ENCODE peak calls at places on chromosomes 11 and 22, in five cellular contexts. One of them, this sample, is unnamed.

GRCh38 chr22:46084943-46085830 is 65.1 kb upstream of the PPARA start:
- DNase-seq in amniotic stem cell: no peak
- DNase-seq in HS-27A: peak
- DNase-seq in stimulated activated CD4-positive, alpha-beta T cell treated with anti-CD3 and anti-CD28 coated beads, Interleukin-1b, Interleukin-23, amount 100 ng/mL, for 24 hours: no peak
- DNase-seq in keratinocyte: no peak
- DNase-seq in this sample: peak

GRCh38 chr11:28463826-28464225 is 355.6 kb downstream of the METTL15 start:
- DNase-seq in stimulated activated CD4-positive, alpha-beta T cell treated with anti-CD3 and anti-CD28 coated beads, Interleukin-1b, Interleukin-23, amount 100 ng/mL, for 24 hours: no peak
- DNase-seq in amniotic stem cell: no peak
- DNase-seq in keratinocyte: no peak
- DNase-seq in HS-27A: no peak
- DNase-seq in this sample: no peak

GRCh38 chr22:36101756-36102155 is 58.8 kb downstream of the APOL3 start:
- DNase-seq in HS-27A: no peak
- DNase-seq in keratinocyte: no peak
- DNase-seq in stimulated activated CD4-positive, alpha-beta T cell treated with anti-CD3 and anti-CD28 coated beads, Interleukin-1b, Interleukin-23, amount 100 ng/mL, for 24 hours: no peak
- DNase-seq in amniotic stem cell: no peak
- DNase-seq in this sample: no peak

GRCh38 chr22:42336527-42337227 is 66.2 kb upstream of the TCF20 start:
- DNase-seq in HS-27A: no peak
- DNase-seq in keratinocyte: no peak
- DNase-seq in amniotic stem cell: no peak
- DNase-seq in stimulated activated CD4-positive, alpha-beta T cell treated with anti-CD3 and anti-CD28 coated beads, Interleukin-1b, Interleukin-23, amount 100 ng/mL, for 24 hours: no peak
- DNase-seq in this sample: no peak

GRCh38 chr22:45818130-45819085 is 146.8 kb downstream of the ATXN10 start:
- DNase-seq in keratinocyte: no peak
- DNase-seq in HS-27A: no peak
- DNase-seq in amniotic stem cell: no peak
- DNase-seq in stimulated activated CD4-positive, alpha-beta T cell treated with anti-CD3 and anti-CD28 coated beads, Interleukin-1b, Interleukin-23, amount 100 ng/mL, for 24 hours: no peak
- DNase-seq in this sample: peak

GRCh38 chr11:107666911-107667568 is 44.8 kb downstream of the SLN start:
- DNase-seq in stimulated activated CD4-positive, alpha-beta T cell treated with anti-CD3 and anti-CD28 coated beads, Interleukin-1b, Interleukin-23, amount 100 ng/mL, for 24 hours: no peak
- DNase-seq in HS-27A: no peak
- DNase-seq in amniotic stem cell: no peak
- DNase-seq in keratinocyte: no peak
- DNase-seq in this sample: no peak

GRCh38 chr11:102280237-102280833 is 36.9 kb upstream of the BIRC3 start:
- DNase-seq in HS-27A: no peak
- DNase-seq in keratinocyte: no peak
- DNase-seq in amniotic stem cell: no peak
- DNase-seq in stimulated activated CD4-positive, alpha-beta T cell treated with anti-CD3 and anti-CD28 coated beads, Interleukin-1b, Interleukin-23, amount 100 ng/mL, for 24 hours: no peak
- DNase-seq in this sample: no peak

GRCh38 chr11:86676533-86677154 is 4.2 kb upstream of the ME3 start:
- DNase-seq in stimulated activated CD4-positive, alpha-beta T cell treated with anti-CD3 and anti-CD28 coated beads, Interleukin-1b, Interleukin-23, amount 100 ng/mL, for 24 hours: no peak
- DNase-seq in HS-27A: no peak
- DNase-seq in keratinocyte: no peak
- DNase-seq in amniotic stem cell: no peak
- DNase-seq in this sample: peak

This sample was measured in BE2C.